ENCODE peak calls at places on chromosomes 7 and 10, in eight cellular contexts. One of them, this sample, is unnamed.

GRCh38 chr7:41955475-41956243 is 252.8 kb upstream of the INHBA start:
- DNase-seq in activated CD4-positive, alpha-beta T cell treated with anti-CD3 and anti-CD28 coated beads, Interleukin-2, amount 50 U/mL, for 24 hours: no peak
- DNase-seq in NCI-H2081: no peak
- DNase-seq in mesendoderm: peak; percentile 98
- DNase-seq in brain microvascular endothelial cell: peak; percentile 97
- DNase-seq in testis: peak; percentile 98
- DNase-seq in fibroblast of gingiva: peak; percentile 99
- DNase-seq in CD4-positive, alpha-beta memory T cell: no peak
- DNase-seq in this sample: peak; percentile 98

GRCh38 chr10:7986851-7987250 is 67.6 kb upstream of the GATA3 start:
- DNase-seq in brain microvascular endothelial cell: peak; percentile 12
- DNase-seq in mesendoderm: no peak
- DNase-seq in CD4-positive, alpha-beta memory T cell: no peak
- DNase-seq in activated CD4-positive, alpha-beta T cell treated with anti-CD3 and anti-CD28 coated beads, Interleukin-2, amount 50 U/mL, for 24 hours: no peak
- DNase-seq in testis: no peak
- DNase-seq in fibroblast of gingiva: no peak
- DNase-seq in NCI-H2081: no peak
- DNase-seq in this sample: no peak

GRCh38 chr10:115861455-115861854 is 411.6 kb downstream of the GFRA1 start:
- DNase-seq in brain microvascular endothelial cell: no peak
- DNase-seq in testis: no peak
- DNase-seq in activated CD4-positive, alpha-beta T cell treated with anti-CD3 and anti-CD28 coated beads, Interleukin-2, amount 50 U/mL, for 24 hours: no peak
- DNase-seq in NCI-H2081: no peak
- DNase-seq in fibroblast of gingiva: no peak
- DNase-seq in mesendoderm: no peak
- DNase-seq in CD4-positive, alpha-beta memory T cell: no peak
- DNase-seq in this sample: no peak

GRCh38 chr7:27175626-27176342 is 1.7 kb upstream of the HOXA10 start:
- DNase-seq in brain microvascular endothelial cell: no peak
- DNase-seq in fibroblast of gingiva: no peak
- DNase-seq in activated CD4-positive, alpha-beta T cell treated with anti-CD3 and anti-CD28 coated beads, Interleukin-2, amount 50 U/mL, for 24 hours: no peak
- DNase-seq in NCI-H2081: no peak
- DNase-seq in CD4-positive, alpha-beta memory T cell: no peak
- DNase-seq in testis: no peak
- DNase-seq in mesendoderm: no peak
- DNase-seq in this sample: peak; percentile 55

GRCh38 chr10:12358863-12359647 is 9.7 kb downstream of the CAMK1D start:
- DNase-seq in mesendoderm: no peak
- DNase-seq in fibroblast of gingiva: no peak
- DNase-seq in NCI-H2081: no peak
- DNase-seq in brain microvascular endothelial cell: no peak
- DNase-seq in CD4-positive, alpha-beta memory T cell: no peak
- DNase-seq in activated CD4-positive, alpha-beta T cell treated with anti-CD3 and anti-CD28 coated beads, Interleukin-2, amount 50 U/mL, for 24 hours: no peak
- DNase-seq in testis: peak; percentile 46
- DNase-seq in this sample: no peak

GRCh38 chr10:77043364-77043763 is 594.2 kb downstream of the KCNMA1 start:
- DNase-seq in testis: no peak
- DNase-seq in CD4-positive, alpha-beta memory T cell: no peak
- DNase-seq in activated CD4-positive, alpha-beta T cell treated with anti-CD3 and anti-CD28 coated beads, Interleukin-2, amount 50 U/mL, for 24 hours: no peak
- DNase-seq in brain microvascular endothelial cell: peak; percentile 11
- DNase-seq in fibroblast of gingiva: peak; percentile 33
- DNase-seq in NCI-H2081: no peak
- DNase-seq in mesendoderm: no peak
- DNase-seq in this sample: no peak

GRCh38 chr10:28975891-28976471 is 298.7 kb downstream of the BAMBI start:
- DNase-seq in testis: no peak
- DNase-seq in CD4-positive, alpha-beta memory T cell: no peak
- DNase-seq in fibroblast of gingiva: no peak
- DNase-seq in brain microvascular endothelial cell: peak; percentile 89
- DNase-seq in activated CD4-positive, alpha-beta T cell treated with anti-CD3 and anti-CD28 coated beads, Interleukin-2, amount 50 U/mL, for 24 hours: no peak
- DNase-seq in NCI-H2081: peak; percentile 47
- DNase-seq in mesendoderm: no peak
- DNase-seq in this sample: no peak

GRCh38 chr10:128009357-128009756 is 102.5 kb downstream of the PTPRE start:
- DNase-seq in fibroblast of gingiva: no peak
- DNase-seq in CD4-positive, alpha-beta memory T cell: no peak
- DNase-seq in mesendoderm: no peak
- DNase-seq in brain microvascular endothelial cell: no peak
- DNase-seq in testis: no peak
- DNase-seq in NCI-H2081: no peak
- DNase-seq in activated CD4-positive, alpha-beta T cell treated with anti-CD3 and anti-CD28 coated beads, Interleukin-2, amount 50 U/mL, for 24 hours: no peak
- DNase-seq in this sample: no peak

GRCh38 chr7:36300696-36301350 is 88.8 kb upstream of the ANLN start:
- DNase-seq in activated CD4-positive, alpha-beta T cell treated with anti-CD3 and anti-CD28 coated beads, Interleukin-2, amount 50 U/mL, for 24 hours: no peak
- DNase-seq in mesendoderm: no peak
- DNase-seq in fibroblast of gingiva: peak; percentile 44
- DNase-seq in testis: no peak
- DNase-seq in brain microvascular endothelial cell: no peak
- DNase-seq in NCI-H2081: no peak
- DNase-seq in CD4-positive, alpha-beta memory T cell: no peak
- DNase-seq in this sample: no peak

GRCh38 chr7:89776980-89777379 is 377.3 kb upstream of the STEAP1 start:
- DNase-seq in activated CD4-positive, alpha-beta T cell treated with anti-CD3 and anti-CD28 coated beads, Interleukin-2, amount 50 U/mL, for 24 hours: no peak
- DNase-seq in CD4-positive, alpha-beta memory T cell: no peak
- DNase-seq in testis: no peak
- DNase-seq in mesendoderm: no peak
- DNase-seq in brain microvascular endothelial cell: no peak
- DNase-seq in NCI-H2081: no peak
- DNase-seq in fibroblast of gingiva: no peak
- DNase-seq in this sample: no peak

GRCh38 chr7:83921798-83922607 is 272.6 kb downstream of the SEMA3A start:
- DNase-seq in activated CD4-positive, alpha-beta T cell treated with anti-CD3 and anti-CD28 coated beads, Interleukin-2, amount 50 U/mL, for 24 hours: no peak
- DNase-seq in fibroblast of gingiva: peak; percentile 38
- DNase-seq in CD4-positive, alpha-beta memory T cell: no peak
- DNase-seq in mesendoderm: no peak
- DNase-seq in brain microvascular endothelial cell: peak; percentile 8
- DNase-seq in testis: no peak
- DNase-seq in NCI-H2081: no peak
- DNase-seq in this sample: no peak

GRCh38 chr7:2460641-2461040 is 15.6 kb downstream of the GRIFIN start:
- DNase-seq in NCI-H2081: no peak
- DNase-seq in brain microvascular endothelial cell: no peak
- DNase-seq in activated CD4-positive, alpha-beta T cell treated with anti-CD3 and anti-CD28 coated beads, Interleukin-2, amount 50 U/mL, for 24 hours: no peak
- DNase-seq in testis: no peak
- DNase-seq in CD4-positive, alpha-beta memory T cell: peak; percentile 24
- DNase-seq in fibroblast of gingiva: no peak
- DNase-seq in mesendoderm: no peak
- DNase-seq in this sample: no peak

GRCh38 chr10:373516-374309 is 238.5 kb downstream of the ZMYND11 start:
- DNase-seq in brain microvascular endothelial cell: peak; percentile 94
- DNase-seq in fibroblast of gingiva: peak; percentile 48
- DNase-seq in testis: no peak
- DNase-seq in mesendoderm: peak; percentile 53
- DNase-seq in activated CD4-positive, alpha-beta T cell treated with anti-CD3 and anti-CD28 coated beads, Interleukin-2, amount 50 U/mL, for 24 hours: no peak
- DNase-seq in CD4-positive, alpha-beta memory T cell: no peak
- DNase-seq in NCI-H2081: no peak
- DNase-seq in this sample: peak; percentile 31

GRCh38 chr10:88896336-88897018 is 16.4 kb downstream of the STAMBPL1 start:
- DNase-seq in brain microvascular endothelial cell: no peak
- DNase-seq in fibroblast of gingiva: peak; percentile 9
- DNase-seq in CD4-positive, alpha-beta memory T cell: no peak
- DNase-seq in mesendoderm: no peak
- DNase-seq in testis: no peak
- DNase-seq in activated CD4-positive, alpha-beta T cell treated with anti-CD3 and anti-CD28 coated beads, Interleukin-2, amount 50 U/mL, for 24 hours: no peak
- DNase-seq in NCI-H2081: no peak
- DNase-seq in this sample: no peak

GRCh38 chr7:41224063-41224763 is 478.7 kb downstream of the INHBA start:
- DNase-seq in testis: no peak
- DNase-seq in fibroblast of gingiva: peak; percentile 17
- DNase-seq in activated CD4-positive, alpha-beta T cell treated with anti-CD3 and anti-CD28 coated beads, Interleukin-2, amount 50 U/mL, for 24 hours: no peak
- DNase-seq in NCI-H2081: no peak
- DNase-seq in brain microvascular endothelial cell: peak; percentile 37
- DNase-seq in CD4-positive, alpha-beta memory T cell: no peak
- DNase-seq in mesendoderm: no peak
- DNase-seq in this sample: peak; percentile 56

GRCh38 chr7:45698527-45699309 is 124.5 kb downstream of the ADCY1 start:
- DNase-seq in activated CD4-positive, alpha-beta T cell treated with anti-CD3 and anti-CD28 coated beads, Interleukin-2, amount 50 U/mL, for 24 hours: no peak
- DNase-seq in brain microvascular endothelial cell: no peak
- DNase-seq in testis: peak; percentile 5
- DNase-seq in mesendoderm: no peak
- DNase-seq in fibroblast of gingiva: no peak
- DNase-seq in CD4-positive, alpha-beta memory T cell: no peak
- DNase-seq in NCI-H2081: no peak
- DNase-seq in this sample: no peak

GRCh38 chr10:60549686-60550085 is 160.0 kb upstream of the ANK3 start:
- DNase-seq in activated CD4-positive, alpha-beta T cell treated with anti-CD3 and anti-CD28 coated beads, Interleukin-2, amount 50 U/mL, for 24 hours: no peak
- DNase-seq in mesendoderm: peak; percentile 65
- DNase-seq in brain microvascular endothelial cell: no peak
- DNase-seq in fibroblast of gingiva: no peak
- DNase-seq in CD4-positive, alpha-beta memory T cell: no peak
- DNase-seq in testis: no peak
- DNase-seq in NCI-H2081: no peak
- DNase-seq in this sample: peak; percentile 24